ENCODE peak calls at places on chromosomes 2 and 18, in nine cellular contexts. One of them, this sample, is unnamed.

GRCh38 chr18:1412660-1413659 is 508.3 kb downstream of the ADCYAP1 start:
- DNase-seq in EH: no peak
- DNase-seq in WTC11: no peak
- DNase-seq in Calu3: no peak
- DNase-seq in uterus: no peak
- DNase-seq in NCI-H748 treated with DMSO at 0.1 percent for 48 hours: no peak
- DNase-seq in ascending aorta: no peak
- DNase-seq in SHP77 treated with DMSO at 0.1 percent for 48 hours: no peak
- DNase-seq in stimulated activated CD4-positive, alpha-beta T cell treated with anti-CD3 and anti-CD28 coated beads, Interleukin-15, amount 100 ng/mL, for 24 hours: no peak
- DNase-seq in this sample: no peak

GRCh38 chr2:85589982-85590791 is 5.4 kb upstream of the RNF181 start:
- DNase-seq in EH: peak
- DNase-seq in WTC11: no peak
- DNase-seq in Calu3: no peak
- DNase-seq in uterus: no peak
- DNase-seq in NCI-H748 treated with DMSO at 0.1 percent for 48 hours: no peak
- DNase-seq in ascending aorta: no peak
- DNase-seq in SHP77 treated with DMSO at 0.1 percent for 48 hours: no peak
- DNase-seq in stimulated activated CD4-positive, alpha-beta T cell treated with anti-CD3 and anti-CD28 coated beads, Interleukin-15, amount 100 ng/mL, for 24 hours: no peak
- DNase-seq in this sample: no peak

GRCh38 chr2:217954051-217954450 is 48.7 kb downstream of the TNS1 start:
- DNase-seq in EH: no peak
- DNase-seq in WTC11: no peak
- DNase-seq in Calu3: no peak
- DNase-seq in uterus: peak
- DNase-seq in NCI-H748 treated with DMSO at 0.1 percent for 48 hours: no peak
- DNase-seq in ascending aorta: no peak
- DNase-seq in SHP77 treated with DMSO at 0.1 percent for 48 hours: no peak
- DNase-seq in stimulated activated CD4-positive, alpha-beta T cell treated with anti-CD3 and anti-CD28 coated beads, Interleukin-15, amount 100 ng/mL, for 24 hours: no peak
- DNase-seq in this sample: no peak

GRCh38 chr2:9778471-9779402 is 64.5 kb upstream of the TAF1B start:
- DNase-seq in EH: no peak
- DNase-seq in WTC11: no peak
- DNase-seq in Calu3: no peak
- DNase-seq in uterus: no peak
- DNase-seq in NCI-H748 treated with DMSO at 0.1 percent for 48 hours: no peak
- DNase-seq in ascending aorta: no peak
- DNase-seq in SHP77 treated with DMSO at 0.1 percent for 48 hours: no peak
- DNase-seq in stimulated activated CD4-positive, alpha-beta T cell treated with anti-CD3 and anti-CD28 coated beads, Interleukin-15, amount 100 ng/mL, for 24 hours: no peak
- DNase-seq in this sample: no peak

GRCh38 chr2:187964742-187965141 is 326.9 kb upstream of the GULP1 start:
- DNase-seq in EH: peak
- DNase-seq in WTC11: no peak
- DNase-seq in Calu3: no peak
- DNase-seq in uterus: no peak
- DNase-seq in NCI-H748 treated with DMSO at 0.1 percent for 48 hours: no peak
- DNase-seq in ascending aorta: no peak
- DNase-seq in SHP77 treated with DMSO at 0.1 percent for 48 hours: no peak
- DNase-seq in stimulated activated CD4-positive, alpha-beta T cell treated with anti-CD3 and anti-CD28 coated beads, Interleukin-15, amount 100 ng/mL, for 24 hours: no peak
- DNase-seq in this sample: no peak

GRCh38 chr2:48420512-48421197 is 109.3 kb upstream of the STON1 start:
- DNase-seq in EH: peak
- DNase-seq in WTC11: peak
- DNase-seq in Calu3: peak
- DNase-seq in uterus: peak
- DNase-seq in NCI-H748 treated with DMSO at 0.1 percent for 48 hours: peak
- DNase-seq in ascending aorta: peak
- DNase-seq in SHP77 treated with DMSO at 0.1 percent for 48 hours: peak
- DNase-seq in stimulated activated CD4-positive, alpha-beta T cell treated with anti-CD3 and anti-CD28 coated beads, Interleukin-15, amount 100 ng/mL, for 24 hours: peak
- DNase-seq in this sample: peak

GRCh38 chr2:201126308-201127127 is 10.6 kb downstream of the CFLAR start:
- DNase-seq in EH: peak
- DNase-seq in WTC11: no peak
- DNase-seq in Calu3: no peak
- DNase-seq in uterus: no peak
- DNase-seq in NCI-H748 treated with DMSO at 0.1 percent for 48 hours: no peak
- DNase-seq in ascending aorta: no peak
- DNase-seq in SHP77 treated with DMSO at 0.1 percent for 48 hours: no peak
- DNase-seq in stimulated activated CD4-positive, alpha-beta T cell treated with anti-CD3 and anti-CD28 coated beads, Interleukin-15, amount 100 ng/mL, for 24 hours: peak
- DNase-seq in this sample: no peak

GRCh38 chr2:143623270-143623669 is 494.1 kb downstream of the ARHGAP15 start:
- DNase-seq in EH: no peak
- DNase-seq in WTC11: no peak
- DNase-seq in Calu3: no peak
- DNase-seq in uterus: no peak
- DNase-seq in NCI-H748 treated with DMSO at 0.1 percent for 48 hours: no peak
- DNase-seq in ascending aorta: no peak
- DNase-seq in SHP77 treated with DMSO at 0.1 percent for 48 hours: no peak
- DNase-seq in stimulated activated CD4-positive, alpha-beta T cell treated with anti-CD3 and anti-CD28 coated beads, Interleukin-15, amount 100 ng/mL, for 24 hours: no peak
- DNase-seq in this sample: no peak

GRCh38 chr18:63264871-63265270 is 54.7 kb downstream of the BCL2 start:
- DNase-seq in EH: no peak
- DNase-seq in WTC11: no peak
- DNase-seq in Calu3: no peak
- DNase-seq in uterus: no peak
- DNase-seq in NCI-H748 treated with DMSO at 0.1 percent for 48 hours: peak
- DNase-seq in ascending aorta: no peak
- DNase-seq in SHP77 treated with DMSO at 0.1 percent for 48 hours: peak
- DNase-seq in stimulated activated CD4-positive, alpha-beta T cell treated with anti-CD3 and anti-CD28 coated beads, Interleukin-15, amount 100 ng/mL, for 24 hours: no peak
- DNase-seq in this sample: no peak